ENCODE peak calls at places on chromosomes 2 and 18, in five cellular contexts. One of them, this sample, is unnamed.

GRCh38 chr18:78830161-78830560 is 149.5 kb upstream of the SALL3 start:
- DNase-seq in epithelial cell of esophagus: no peak
- DNase-seq in neural crest cell: no peak
- DNase-seq in tibial artery: no peak
- DNase-seq in stomach: no peak
- DNase-seq in this sample: no peak

GRCh38 chr2:99860720-99861375 is 281.5 kb downstream of the AFF3 start:
- DNase-seq in epithelial cell of esophagus: no peak
- DNase-seq in neural crest cell: no peak
- DNase-seq in tibial artery: no peak
- DNase-seq in stomach: no peak
- DNase-seq in this sample: no peak

GRCh38 chr2:217916504-217917254 is 86.1 kb downstream of the TNS1 start:
- DNase-seq in stomach: no peak
- DNase-seq in epithelial cell of esophagus: no peak
- DNase-seq in tibial artery: no peak
- DNase-seq in neural crest cell: no peak
- DNase-seq in this sample: no peak

GRCh38 chr2:219368690-219369108 is 19.0 kb downstream of the DNPEP start:
- DNase-seq in epithelial cell of esophagus: peak; percentile 22
- DNase-seq in tibial artery: no peak
- DNase-seq in neural crest cell: no peak
- DNase-seq in stomach: no peak
- DNase-seq in this sample: no peak

GRCh38 chr18:38923136-38923535 is 1357.5 kb upstream of the CELF4 start:
- DNase-seq in neural crest cell: no peak
- DNase-seq in tibial artery: no peak
- DNase-seq in stomach: no peak
- DNase-seq in epithelial cell of esophagus: no peak
- DNase-seq in this sample: no peak

GRCh38 chr2:222364280-222364895 is 60.0 kb upstream of the SGPP2 start:
- DNase-seq in tibial artery: no peak
- DNase-seq in neural crest cell: no peak
- DNase-seq in stomach: no peak
- DNase-seq in epithelial cell of esophagus: peak; percentile 56
- DNase-seq in this sample: no peak

GRCh38 chr18:62523631-62524442 is 1.0 kb downstream of the ZCCHC2 start:
- DNase-seq in stomach: peak; percentile 59
- DNase-seq in epithelial cell of esophagus: peak; percentile 66
- DNase-seq in neural crest cell: peak; percentile 37
- DNase-seq in tibial artery: peak; percentile 47
- DNase-seq in this sample: peak; percentile 64

GRCh38 chr2:165203689-165204559 is at the start of gene SCN3A:
- DNase-seq in neural crest cell: peak; percentile 55
- DNase-seq in stomach: peak; percentile 30
- DNase-seq in tibial artery: no peak
- DNase-seq in epithelial cell of esophagus: peak; percentile 60
- DNase-seq in this sample: no peak

GRCh38 chr2:17375262-17375661 is 143.0 kb downstream of the RAD51AP2 start:
- DNase-seq in neural crest cell: no peak
- DNase-seq in epithelial cell of esophagus: peak; percentile 23
- DNase-seq in tibial artery: no peak
- DNase-seq in stomach: no peak
- DNase-seq in this sample: no peak

GRCh38 chr2:105239924-105240323 is 1.6 kb upstream of the GPR45 start:
- DNase-seq in tibial artery: no peak
- DNase-seq in epithelial cell of esophagus: peak; percentile 19
- DNase-seq in stomach: no peak
- DNase-seq in neural crest cell: no peak
- DNase-seq in this sample: no peak

GRCh38 chr2:105241443-105241842 is at the start of gene GPR45:
- DNase-seq in tibial artery: no peak
- DNase-seq in epithelial cell of esophagus: no peak
- DNase-seq in stomach: no peak
- DNase-seq in neural crest cell: no peak
- DNase-seq in this sample: no peak

GRCh38 chr2:105244443-105244842 is 2.9 kb downstream of the GPR45 start:
- DNase-seq in stomach: no peak
- DNase-seq in tibial artery: no peak
- DNase-seq in neural crest cell: no peak
- DNase-seq in epithelial cell of esophagus: no peak
- DNase-seq in this sample: no peak

GRCh38 chr2:105242286-105242993 is 897 bp downstream of the GPR45 start:
- DNase-seq in stomach: no peak
- DNase-seq in neural crest cell: no peak
- DNase-seq in tibial artery: no peak
- DNase-seq in epithelial cell of esophagus: no peak
- DNase-seq in this sample: no peak

DNA sequence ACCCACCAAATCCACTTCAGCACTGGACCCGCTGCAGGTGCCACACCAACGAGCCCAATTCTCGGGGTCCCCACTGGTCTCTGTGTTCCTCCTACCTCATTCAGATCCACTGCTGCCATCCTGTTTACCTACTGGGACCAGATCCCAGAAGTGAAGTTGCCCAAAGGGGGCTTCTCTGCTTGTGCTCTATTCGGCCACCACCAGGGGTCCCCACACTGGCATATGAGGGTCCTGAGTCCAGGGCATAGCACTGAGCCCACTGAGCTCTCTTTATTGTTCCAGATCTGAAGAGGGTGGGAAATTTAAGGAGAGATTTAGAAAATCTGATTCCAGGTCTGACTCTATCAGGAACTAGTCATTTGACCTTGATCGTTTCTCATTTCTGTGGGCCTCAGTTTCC is 2.4 kb downstream of the GPR45 start:
- DNase-seq in neural crest cell: peak; percentile 50
- DNase-seq in epithelial cell of esophagus: no peak
- DNase-seq in stomach: no peak
- DNase-seq in tibial artery: no peak
- DNase-seq in this sample: no peak
- TF ChIP-seq CTCF in neural crest cell: peak; percentile 58
- TF ChIP-seq CTCF in epithelial cell of esophagus: no peak
- TF ChIP-seq CTCF in stomach: no peak
- TF ChIP-seq CTCF in tibial artery: no peak
- TF ChIP-seq CTCF in this sample: peak; percentile 47

GRCh38 chr2:61694312-61695274 is 156.4 kb upstream of the XPO1 start:
- DNase-seq in neural crest cell: peak; percentile 81
- DNase-seq in tibial artery: peak; percentile 93
- DNase-seq in stomach: peak; percentile 97
- DNase-seq in epithelial cell of esophagus: peak; percentile 89
- DNase-seq in this sample: peak; percentile 85
- TF ChIP-seq CTCF in neural crest cell: peak; percentile 60
- TF ChIP-seq CTCF in tibial artery: peak; percentile 32
- TF ChIP-seq CTCF in stomach: peak; percentile 28
- TF ChIP-seq CTCF in epithelial cell of esophagus: no peak
- TF ChIP-seq CTCF in this sample: no peak

DNA sequence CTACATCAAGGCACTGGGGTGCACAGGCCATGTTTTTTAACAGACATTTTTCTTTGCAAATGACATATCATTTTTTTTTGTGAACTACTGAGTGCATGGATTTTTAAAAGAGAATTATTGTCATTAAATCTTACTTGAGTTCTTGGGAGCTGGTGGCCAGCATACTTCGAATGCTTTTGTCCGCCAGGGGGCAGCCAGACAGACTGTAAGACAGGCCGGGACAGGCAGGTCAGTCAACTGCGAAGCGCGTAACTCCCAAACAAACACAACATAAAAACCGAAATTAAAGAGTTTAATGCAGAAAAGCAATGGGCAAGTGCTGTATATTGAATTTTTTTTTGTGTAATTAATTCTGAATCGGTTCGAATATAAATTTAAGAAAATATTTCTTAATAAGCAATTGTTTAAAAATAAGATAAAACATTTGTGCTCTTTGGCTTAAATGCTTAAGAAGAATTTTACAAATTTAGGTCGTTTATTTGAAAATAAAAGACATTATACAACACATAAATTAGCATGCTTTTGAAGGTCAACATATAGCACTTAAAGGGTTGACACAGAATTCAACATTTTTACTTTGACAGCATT is 142.2 kb upstream of the PXDN start:
- DNase-seq in stomach: peak; percentile 74
- DNase-seq in tibial artery: peak; percentile 54
- DNase-seq in epithelial cell of esophagus: peak; percentile 56
- DNase-seq in neural crest cell: peak; percentile 74
- DNase-seq in this sample: peak; percentile 78
- TF ChIP-seq CTCF in stomach: peak; percentile 50
- TF ChIP-seq CTCF in tibial artery: peak; percentile 30
- TF ChIP-seq CTCF in epithelial cell of esophagus: peak; percentile 43
- TF ChIP-seq CTCF in neural crest cell: peak; percentile 90
- TF ChIP-seq CTCF in this sample: peak; percentile 88

DNA sequence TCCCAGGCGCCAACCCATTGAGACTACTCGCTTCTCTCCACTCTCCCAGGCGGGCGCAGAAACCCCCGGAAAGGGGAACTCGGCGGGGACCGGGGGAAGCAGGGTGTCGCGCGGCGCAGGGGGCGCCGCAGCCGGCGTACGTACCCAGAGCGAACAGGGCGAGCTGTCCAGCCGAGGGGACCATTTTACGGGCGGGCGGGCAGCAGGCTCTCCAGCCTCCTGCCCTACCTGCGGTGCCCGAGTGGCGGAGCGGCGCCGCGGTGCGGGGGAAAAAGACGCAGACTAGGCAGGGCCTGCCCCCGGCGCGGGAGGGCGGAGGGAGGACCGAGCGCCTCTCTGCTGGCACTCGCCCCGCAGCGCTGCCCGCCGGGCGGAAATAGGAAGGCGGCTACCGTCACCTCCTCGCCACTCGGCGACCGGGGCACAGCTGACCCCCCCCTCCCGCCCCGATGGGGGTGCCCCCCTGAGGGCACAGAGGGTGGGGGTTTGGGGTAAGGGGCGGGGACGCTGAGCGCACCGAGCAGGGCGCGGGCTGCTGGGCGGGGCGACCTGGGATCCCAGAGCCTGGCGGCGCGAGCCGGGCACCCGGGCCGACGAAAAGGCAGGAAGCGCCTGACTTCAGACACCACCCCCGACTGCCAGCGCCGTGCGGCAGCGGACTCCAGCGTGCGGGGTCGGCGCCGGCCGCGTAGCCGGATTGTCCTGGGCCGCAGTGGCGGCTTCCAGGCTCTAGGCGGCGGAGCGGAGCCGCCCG is at the start of gene TGFA:
- DNase-seq in stomach: peak; percentile 86
- DNase-seq in tibial artery: peak; percentile 36
- DNase-seq in epithelial cell of esophagus: peak; percentile 97
- DNase-seq in neural crest cell: peak; percentile 58
- DNase-seq in this sample: peak; percentile 41
- TF ChIP-seq CTCF in stomach: peak; percentile 73
- TF ChIP-seq CTCF in tibial artery: peak; percentile 69
- TF ChIP-seq CTCF in epithelial cell of esophagus: peak; percentile 64
- TF ChIP-seq CTCF in neural crest cell: peak; percentile 73
- TF ChIP-seq CTCF in this sample: peak; percentile 80

GRCh38 chr2:108959401-108959800 is 29.6 kb downstream of the EDAR start:
- DNase-seq in tibial artery: no peak
- DNase-seq in stomach: no peak
- DNase-seq in neural crest cell: no peak
- DNase-seq in epithelial cell of esophagus: peak; percentile 50
- DNase-seq in this sample: no peak

GRCh38 chr2:108958632-108959341 is 30.2 kb downstream of the EDAR start:
- DNase-seq in neural crest cell: no peak
- DNase-seq in epithelial cell of esophagus: no peak
- DNase-seq in tibial artery: no peak
- DNase-seq in stomach: no peak
- DNase-seq in this sample: no peak

GRCh38 chr2:108958002-108958401 is 31.0 kb downstream of the EDAR start:
- DNase-seq in stomach: peak; percentile 40
- DNase-seq in epithelial cell of esophagus: peak; percentile 32
- DNase-seq in neural crest cell: no peak
- DNase-seq in tibial artery: no peak
- DNase-seq in this sample: no peak

GRCh38 chr2:108963057-108963456 is 26.0 kb downstream of the EDAR start:
- DNase-seq in neural crest cell: no peak
- DNase-seq in epithelial cell of esophagus: no peak
- DNase-seq in stomach: no peak
- DNase-seq in tibial artery: no peak
- DNase-seq in this sample: no peak

DNA sequence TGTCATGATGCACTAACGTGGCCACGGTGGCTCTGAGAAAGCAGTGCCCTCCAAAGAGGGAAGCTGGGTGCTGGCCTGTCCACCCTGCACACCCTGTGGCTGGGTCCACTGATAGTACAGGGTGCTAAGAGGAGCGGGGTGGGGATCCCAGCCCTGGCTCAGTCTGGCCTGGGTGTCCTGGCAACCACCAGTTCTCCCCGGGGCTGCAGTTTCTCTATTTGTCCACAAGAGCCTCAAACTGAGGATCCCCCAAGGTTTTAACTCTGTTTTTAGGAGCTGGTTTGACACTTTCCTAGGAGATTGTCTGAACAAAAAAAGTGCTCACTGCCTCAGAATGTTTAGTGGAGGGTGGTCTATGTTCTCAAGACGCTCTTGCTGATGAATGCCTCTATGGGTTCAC is 29.0 kb downstream of the EDAR start:
- DNase-seq in neural crest cell: no peak
- DNase-seq in tibial artery: no peak
- DNase-seq in stomach: no peak
- DNase-seq in epithelial cell of esophagus: no peak
- DNase-seq in this sample: no peak
- TF ChIP-seq CTCF in neural crest cell: peak; percentile 33
- TF ChIP-seq CTCF in tibial artery: no peak
- TF ChIP-seq CTCF in stomach: no peak
- TF ChIP-seq CTCF in epithelial cell of esophagus: no peak
- TF ChIP-seq CTCF in this sample: peak; percentile 17

GRCh38 chr2:44242929-44243328 is 32.4 kb upstream of the SLC3A1 start:
- DNase-seq in stomach: no peak
- DNase-seq in neural crest cell: no peak
- DNase-seq in epithelial cell of esophagus: no peak
- DNase-seq in tibial artery: no peak
- DNase-seq in this sample: no peak

GRCh38 chr2:44246436-44246835 is 28.8 kb upstream of the SLC3A1 start:
- DNase-seq in tibial artery: no peak
- DNase-seq in neural crest cell: no peak
- DNase-seq in stomach: no peak
- DNase-seq in epithelial cell of esophagus: no peak
- DNase-seq in this sample: no peak

GRCh38 chr2:44246840-44247369 is 28.4 kb upstream of the SLC3A1 start:
- DNase-seq in tibial artery: no peak
- DNase-seq in epithelial cell of esophagus: no peak
- DNase-seq in neural crest cell: no peak
- DNase-seq in stomach: no peak
- DNase-seq in this sample: no peak

GRCh38 chr2:44245068-44245861 is 30.0 kb upstream of the SLC3A1 start:
- DNase-seq in neural crest cell: no peak
- DNase-seq in epithelial cell of esophagus: peak; percentile 48
- DNase-seq in stomach: no peak
- DNase-seq in tibial artery: no peak
- DNase-seq in this sample: no peak

GRCh38 chr2:44244135-44244871 is 31.0 kb upstream of the SLC3A1 start:
- DNase-seq in stomach: peak; percentile 76
- DNase-seq in tibial artery: peak; percentile 53
- DNase-seq in neural crest cell: peak; percentile 35
- DNase-seq in epithelial cell of esophagus: peak; percentile 70
- DNase-seq in this sample: no peak
- TF ChIP-seq CTCF in stomach: peak; percentile 20
- TF ChIP-seq CTCF in tibial artery: peak; percentile 61
- TF ChIP-seq CTCF in neural crest cell: peak; percentile 79
- TF ChIP-seq CTCF in epithelial cell of esophagus: peak; percentile 66
- TF ChIP-seq CTCF in this sample: peak; percentile 79

DNA sequence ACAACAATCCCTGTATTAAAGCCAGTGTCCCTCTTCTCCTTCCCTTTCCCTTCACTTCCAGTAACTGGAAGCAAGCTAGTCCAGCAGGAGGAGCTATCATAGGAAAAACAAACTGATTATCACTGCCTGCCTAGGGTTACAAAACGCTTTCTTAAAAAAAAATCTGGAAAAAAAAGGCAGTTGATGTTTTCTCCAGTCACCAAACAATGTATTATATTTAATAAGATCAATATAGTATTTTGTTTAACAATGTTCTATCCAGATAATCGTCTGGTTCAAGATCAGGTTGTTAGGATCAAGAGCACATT is 78.8 kb upstream of the ITGB6 start:
- DNase-seq in stomach: no peak
- DNase-seq in neural crest cell: no peak
- DNase-seq in tibial artery: no peak
- DNase-seq in epithelial cell of esophagus: no peak
- DNase-seq in this sample: no peak
- TF ChIP-seq CTCF in stomach: peak; percentile 17
- TF ChIP-seq CTCF in neural crest cell: peak; percentile 56
- TF ChIP-seq CTCF in tibial artery: peak; percentile 38
- TF ChIP-seq CTCF in epithelial cell of esophagus: peak; percentile 49
- TF ChIP-seq CTCF in this sample: no peak